ENCODE peak calls at places on chromosomes 7 and 10, in nine cellular contexts. One of them, this sample, is unnamed. For H3K4me1, the result is how much of the 10 kb centered on the place peaks cover.

GRCh38 chr7:485188-486081 is 34.2 kb downstream of the PDGFA start:
- DNase-seq in iPS DF 6.9: no peak
- DNase-seq in IMR-90: peak
- DNase-seq in mesenchymal stem cell: peak
- DNase-seq in stomach: peak
- DNase-seq in Peyer's patch: no peak
- DNase-seq in neuronal stem cell: no peak
- DNase-seq in CD4-positive, CD25-positive, alpha-beta regulatory T cell: no peak
- DNase-seq in heart left ventricle: peak
- DNase-seq in this sample: no peak

GRCh38 chr7:114622189-114622588 is 207.6 kb downstream of the FOXP2 start:
- DNase-seq in heart left ventricle: no peak
- DNase-seq in stomach: no peak
- DNase-seq in IMR-90: no peak
- DNase-seq in mesenchymal stem cell: no peak
- DNase-seq in Peyer's patch: no peak
- DNase-seq in CD4-positive, CD25-positive, alpha-beta regulatory T cell: no peak
- DNase-seq in iPS DF 6.9: no peak
- DNase-seq in neuronal stem cell: no peak
- DNase-seq in this sample: no peak

GRCh38 chr10:62996925-62997324 is 136.2 kb upstream of the NRBF2 start:
- DNase-seq in stomach: no peak
- DNase-seq in CD4-positive, CD25-positive, alpha-beta regulatory T cell: no peak
- DNase-seq in iPS DF 6.9: no peak
- DNase-seq in mesenchymal stem cell: no peak
- DNase-seq in IMR-90: no peak
- DNase-seq in neuronal stem cell: no peak
- DNase-seq in Peyer's patch: no peak
- DNase-seq in heart left ventricle: no peak
- DNase-seq in this sample: no peak

GRCh38 chr7:129095258-129095657 is 40.3 kb upstream of the TNPO3 start:
- DNase-seq in CD4-positive, CD25-positive, alpha-beta regulatory T cell: peak
- DNase-seq in iPS DF 6.9: no peak
- DNase-seq in stomach: no peak
- DNase-seq in mesenchymal stem cell: no peak
- DNase-seq in neuronal stem cell: no peak
- DNase-seq in Peyer's patch: peak
- DNase-seq in heart left ventricle: no peak
- DNase-seq in IMR-90: no peak
- DNase-seq in this sample: no peak

GRCh38 chr10:99828464-99828863 is 46.0 kb downstream of the ABCC2 start:
- DNase-seq in iPS DF 6.9: no peak
- DNase-seq in heart left ventricle: no peak
- DNase-seq in neuronal stem cell: no peak
- DNase-seq in stomach: no peak
- DNase-seq in IMR-90: no peak
- DNase-seq in Peyer's patch: no peak
- DNase-seq in CD4-positive, CD25-positive, alpha-beta regulatory T cell: no peak
- DNase-seq in mesenchymal stem cell: no peak
- DNase-seq in this sample: no peak

GRCh38 chr10:49616421-49617230 is 2.8 kb downstream of the CHAT start:
- DNase-seq in Peyer's patch: no peak
- DNase-seq in CD4-positive, CD25-positive, alpha-beta regulatory T cell: no peak
- DNase-seq in neuronal stem cell: no peak
- DNase-seq in IMR-90: no peak
- DNase-seq in stomach: no peak
- DNase-seq in iPS DF 6.9: no peak
- DNase-seq in heart left ventricle: no peak
- DNase-seq in mesenchymal stem cell: no peak
- DNase-seq in this sample: no peak

GRCh38 chr10:33333260-33334169 is 952 bp downstream of the NRP1 start:
- DNase-seq in mesenchymal stem cell: peak
- DNase-seq in neuronal stem cell: peak
- DNase-seq in CD4-positive, CD25-positive, alpha-beta regulatory T cell: peak
- DNase-seq in heart left ventricle: no peak
- DNase-seq in IMR-90: no peak
- DNase-seq in Peyer's patch: no peak
- DNase-seq in stomach: no peak
- DNase-seq in iPS DF 6.9: no peak
- DNase-seq in this sample: peak

GRCh38 chr7:94190599-94191061 is 186.5 kb upstream of the BET1 start:
- DNase-seq in CD4-positive, CD25-positive, alpha-beta regulatory T cell: no peak
- DNase-seq in Peyer's patch: no peak
- DNase-seq in heart left ventricle: no peak
- DNase-seq in iPS DF 6.9: no peak
- DNase-seq in neuronal stem cell: no peak
- DNase-seq in IMR-90: peak
- DNase-seq in stomach: no peak
- DNase-seq in mesenchymal stem cell: peak
- DNase-seq in this sample: no peak

GRCh38 chr10:63611078-63611477 is 89.9 kb downstream of the REEP3 start:
- DNase-seq in stomach: no peak
- DNase-seq in Peyer's patch: no peak
- DNase-seq in iPS DF 6.9: no peak
- DNase-seq in heart left ventricle: no peak
- DNase-seq in CD4-positive, CD25-positive, alpha-beta regulatory T cell: no peak
- DNase-seq in IMR-90: peak
- DNase-seq in mesenchymal stem cell: peak
- DNase-seq in neuronal stem cell: no peak
- DNase-seq in this sample: no peak

GRCh38 chr10:132453470-132453861 is 56.5 kb downstream of the PWWP2B start:
- DNase-seq in Peyer's patch: no peak
- DNase-seq in stomach: no peak
- DNase-seq in heart left ventricle: peak
- DNase-seq in neuronal stem cell: no peak
- DNase-seq in IMR-90: no peak
- DNase-seq in CD4-positive, CD25-positive, alpha-beta regulatory T cell: no peak
- DNase-seq in iPS DF 6.9: no peak
- DNase-seq in mesenchymal stem cell: no peak
- DNase-seq in this sample: no peak

GRCh38 chr7:66837007-66837406 is 84.0 kb upstream of the TMEM248 start:
- DNase-seq in iPS DF 6.9: peak
- DNase-seq in neuronal stem cell: no peak
- DNase-seq in mesenchymal stem cell: peak
- DNase-seq in stomach: peak
- DNase-seq in IMR-90: peak
- DNase-seq in CD4-positive, CD25-positive, alpha-beta regulatory T cell: no peak
- DNase-seq in heart left ventricle: peak
- DNase-seq in Peyer's patch: no peak
- DNase-seq in this sample: peak

GRCh38 chr7:34011711-34012110 is 106.4 kb downstream of the BMPER start:
- DNase-seq in neuronal stem cell: no peak
- DNase-seq in IMR-90: no peak
- DNase-seq in CD4-positive, CD25-positive, alpha-beta regulatory T cell: no peak
- DNase-seq in heart left ventricle: no peak
- DNase-seq in iPS DF 6.9: no peak
- DNase-seq in stomach: no peak
- DNase-seq in Peyer's patch: no peak
- DNase-seq in mesenchymal stem cell: no peak
- DNase-seq in this sample: no peak

GRCh38 chr7:57388761-57389160 is 61.2 kb upstream of the ZNF716 start:
- DNase-seq in CD4-positive, CD25-positive, alpha-beta regulatory T cell: no peak
- DNase-seq in iPS DF 6.9: no peak
- DNase-seq in mesenchymal stem cell: no peak
- DNase-seq in heart left ventricle: no peak
- DNase-seq in stomach: no peak
- DNase-seq in neuronal stem cell: no peak
- DNase-seq in IMR-90: no peak
- DNase-seq in Peyer's patch: no peak
- DNase-seq in this sample: no peak

GRCh38 chr7:141074997-141075396 is 1.1 kb downstream of the TMEM178B start:
- DNase-seq in neuronal stem cell: no peak
- DNase-seq in iPS DF 6.9: no peak
- DNase-seq in IMR-90: no peak
- DNase-seq in Peyer's patch: no peak
- DNase-seq in stomach: no peak
- DNase-seq in CD4-positive, CD25-positive, alpha-beta regulatory T cell: no peak
- DNase-seq in mesenchymal stem cell: no peak
- DNase-seq in heart left ventricle: no peak
- DNase-seq in this sample: no peak

GRCh38 chr10:97539523-97540200 is 32.9 kb upstream of the ANKRD2 start:
- DNase-seq in mesenchymal stem cell: peak
- DNase-seq in heart left ventricle: no peak
- DNase-seq in CD4-positive, CD25-positive, alpha-beta regulatory T cell: no peak
- DNase-seq in neuronal stem cell: no peak
- DNase-seq in iPS DF 6.9: no peak
- DNase-seq in stomach: no peak
- DNase-seq in IMR-90: peak
- DNase-seq in Peyer's patch: no peak
- DNase-seq in this sample: no peak
- H3K4me1 ChIP-seq in mesenchymal stem cell: under half
- H3K4me1 ChIP-seq in heart left ventricle: half or more
- H3K4me1 ChIP-seq in CD4-positive, CD25-positive, alpha-beta regulatory T cell: under half
- H3K4me1 ChIP-seq in neuronal stem cell: under half
- H3K4me1 ChIP-seq in iPS DF 6.9: under half
- H3K4me1 ChIP-seq in stomach: under half
- H3K4me1 ChIP-seq in IMR-90: under half
- H3K4me1 ChIP-seq in Peyer's patch: under half
- H3K4me1 ChIP-seq in this sample: under half

DNA sequence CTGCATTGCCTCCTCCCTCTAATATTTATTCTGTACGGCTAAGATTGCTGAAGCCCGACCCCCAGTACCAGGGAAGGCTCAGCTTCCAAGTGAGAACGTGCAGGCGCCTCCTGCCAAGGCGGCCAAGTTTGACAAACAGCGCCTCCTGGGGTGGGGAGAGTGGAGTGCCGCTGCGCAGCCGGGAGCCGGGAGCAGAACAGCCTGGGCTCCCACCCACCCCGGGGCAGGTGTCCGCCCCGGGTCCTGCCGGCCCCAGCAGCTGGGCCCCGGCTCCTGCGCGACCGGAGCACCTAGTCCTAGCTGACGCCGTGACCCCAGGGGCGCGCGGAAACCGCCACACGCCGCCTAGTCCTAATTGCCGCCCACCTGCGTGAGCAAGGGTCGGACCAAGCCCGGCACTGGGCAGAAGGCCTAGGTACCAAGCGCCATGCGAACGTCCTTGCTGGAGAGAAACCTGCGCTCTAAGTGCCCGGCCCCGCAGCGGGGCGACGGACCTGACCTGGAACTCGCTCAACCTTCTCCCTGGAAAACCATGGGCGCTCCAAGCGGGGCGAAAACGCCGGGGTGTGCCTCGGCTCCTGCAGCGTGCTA is 5.0 kb upstream of the EBF3 start:
- DNase-seq in CD4-positive, CD25-positive, alpha-beta regulatory T cell: no peak
- DNase-seq in iPS DF 6.9: no peak
- DNase-seq in neuronal stem cell: peak
- DNase-seq in stomach: no peak
- DNase-seq in Peyer's patch: no peak
- DNase-seq in IMR-90: peak
- DNase-seq in heart left ventricle: peak
- DNase-seq in mesenchymal stem cell: peak
- DNase-seq in this sample: peak
- H3K4me3 ChIP-seq in CD4-positive, CD25-positive, alpha-beta regulatory T cell: no peak
- H3K4me3 ChIP-seq in iPS DF 6.9: no peak
- H3K4me3 ChIP-seq in neuronal stem cell: no peak
- H3K4me3 ChIP-seq in stomach: peak
- H3K4me3 ChIP-seq in Peyer's patch: no peak
- H3K4me3 ChIP-seq in IMR-90: no peak
- H3K4me3 ChIP-seq in heart left ventricle: peak
- H3K4me3 ChIP-seq in mesenchymal stem cell: no peak
- H3K4me3 ChIP-seq in this sample: peak

GRCh38 chr10:28304032-28304571 is 1.2 kb upstream of the MPP7 start:
- DNase-seq in iPS DF 6.9: no peak
- DNase-seq in IMR-90: no peak
- DNase-seq in stomach: no peak
- DNase-seq in mesenchymal stem cell: no peak
- DNase-seq in CD4-positive, CD25-positive, alpha-beta regulatory T cell: no peak
- DNase-seq in neuronal stem cell: no peak
- DNase-seq in Peyer's patch: no peak
- DNase-seq in heart left ventricle: no peak
- DNase-seq in this sample: no peak

GRCh38 chr10:28305551-28305950 is 2.7 kb upstream of the MPP7 start:
- DNase-seq in stomach: no peak
- DNase-seq in neuronal stem cell: no peak
- DNase-seq in Peyer's patch: no peak
- DNase-seq in CD4-positive, CD25-positive, alpha-beta regulatory T cell: no peak
- DNase-seq in mesenchymal stem cell: no peak
- DNase-seq in heart left ventricle: no peak
- DNase-seq in IMR-90: no peak
- DNase-seq in iPS DF 6.9: no peak
- DNase-seq in this sample: no peak

GRCh38 chr10:28300027-28300426 is 2.8 kb downstream of the MPP7 start:
- DNase-seq in neuronal stem cell: no peak
- DNase-seq in stomach: no peak
- DNase-seq in CD4-positive, CD25-positive, alpha-beta regulatory T cell: no peak
- DNase-seq in mesenchymal stem cell: no peak
- DNase-seq in Peyer's patch: no peak
- DNase-seq in iPS DF 6.9: no peak
- DNase-seq in IMR-90: no peak
- DNase-seq in heart left ventricle: no peak
- DNase-seq in this sample: no peak

GRCh38 chr10:28302668-28303488 is at the start of gene MPP7:
- DNase-seq in neuronal stem cell: peak
- DNase-seq in stomach: peak
- DNase-seq in CD4-positive, CD25-positive, alpha-beta regulatory T cell: peak
- DNase-seq in iPS DF 6.9: peak
- DNase-seq in mesenchymal stem cell: peak
- DNase-seq in heart left ventricle: peak
- DNase-seq in Peyer's patch: peak
- DNase-seq in IMR-90: peak
- DNase-seq in this sample: peak

DNA sequence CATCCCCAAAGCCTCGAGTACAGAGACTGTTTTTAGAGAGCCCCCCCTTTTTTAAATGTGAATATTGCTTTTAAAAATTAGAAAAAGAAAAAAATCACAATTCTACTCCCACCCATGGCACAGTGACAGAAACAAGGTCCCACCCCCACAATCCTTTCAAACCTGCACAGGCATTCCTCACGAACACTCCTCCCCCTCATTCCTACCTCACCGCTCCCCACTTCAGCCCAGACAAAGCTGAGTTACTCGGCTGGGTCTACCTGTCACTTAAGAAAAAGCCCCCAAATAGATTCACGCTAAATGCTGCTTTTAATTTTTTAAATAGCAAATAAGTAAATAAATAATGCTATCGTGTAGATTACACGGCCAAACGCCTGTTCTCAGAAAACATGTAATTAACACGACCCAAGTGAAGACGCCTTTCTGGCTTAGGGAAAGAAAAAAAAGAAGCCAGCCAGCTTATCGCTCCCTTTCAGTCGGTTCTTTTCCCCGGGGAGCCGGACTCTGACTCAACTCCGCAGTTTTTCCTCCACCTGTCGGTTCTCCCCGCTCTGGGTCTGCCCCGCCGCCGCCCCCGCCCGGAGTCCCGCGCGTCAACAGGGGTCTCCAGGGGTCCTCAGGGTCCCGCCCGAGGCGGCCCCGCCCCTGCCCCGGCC is 724 bp downstream of the MPP7 start:
- DNase-seq in heart left ventricle: no peak
- DNase-seq in mesenchymal stem cell: peak
- DNase-seq in iPS DF 6.9: no peak
- DNase-seq in CD4-positive, CD25-positive, alpha-beta regulatory T cell: no peak
- DNase-seq in IMR-90: no peak
- DNase-seq in neuronal stem cell: no peak
- DNase-seq in stomach: no peak
- DNase-seq in Peyer's patch: no peak
- DNase-seq in this sample: peak
- H3K4me1 ChIP-seq in heart left ventricle: under half
- H3K4me1 ChIP-seq in mesenchymal stem cell: under half
- H3K4me1 ChIP-seq in iPS DF 6.9: under half
- H3K4me1 ChIP-seq in CD4-positive, CD25-positive, alpha-beta regulatory T cell: under half
- H3K4me1 ChIP-seq in IMR-90: under half
- H3K4me1 ChIP-seq in neuronal stem cell: under half
- H3K4me1 ChIP-seq in stomach: under half
- H3K4me1 ChIP-seq in Peyer's patch: under half
- H3K4me1 ChIP-seq in this sample: under half

GRCh38 chr10:26214538-26215461 is 1.8 kb upstream of the GAD2 start:
- DNase-seq in CD4-positive, CD25-positive, alpha-beta regulatory T cell: no peak
- DNase-seq in heart left ventricle: no peak
- DNase-seq in Peyer's patch: no peak
- DNase-seq in neuronal stem cell: no peak
- DNase-seq in stomach: no peak
- DNase-seq in mesenchymal stem cell: no peak
- DNase-seq in iPS DF 6.9: no peak
- DNase-seq in IMR-90: no peak
- DNase-seq in this sample: no peak
- H3K4me3 ChIP-seq in CD4-positive, CD25-positive, alpha-beta regulatory T cell: no peak
- H3K4me3 ChIP-seq in heart left ventricle: no peak
- H3K4me3 ChIP-seq in Peyer's patch: no peak
- H3K4me3 ChIP-seq in neuronal stem cell: no peak
- H3K4me3 ChIP-seq in stomach: peak
- H3K4me3 ChIP-seq in mesenchymal stem cell: no peak
- H3K4me3 ChIP-seq in iPS DF 6.9: peak
- H3K4me3 ChIP-seq in IMR-90: no peak
- H3K4me3 ChIP-seq in this sample: no peak